ENCODE peak calls at places on chromosome 18, in ten cellular contexts. One of them, this sample, is unnamed.

GRCh38 chr18:78496095-78496494 is 483.5 kb upstream of the SALL3 start:
- DNase-seq in aorta: peak
- DNase-seq in OCI-LY7: no peak
- DNase-seq in mesendoderm: no peak
- DNase-seq in A549: no peak
- DNase-seq in breast epithelium: no peak
- DNase-seq in right lobe of liver: no peak
- DNase-seq in ascending aorta: no peak
- DNase-seq in Panc1: no peak
- DNase-seq in CD8-positive, alpha-beta T cell: no peak
- DNase-seq in this sample: no peak

GRCh38 chr18:36262971-36263370 is 34.5 kb upstream of the FHOD3 start:
- DNase-seq in aorta: no peak
- DNase-seq in OCI-LY7: no peak
- DNase-seq in mesendoderm: no peak
- DNase-seq in A549: no peak
- DNase-seq in breast epithelium: no peak
- DNase-seq in right lobe of liver: no peak
- DNase-seq in ascending aorta: no peak
- DNase-seq in Panc1: no peak
- DNase-seq in CD8-positive, alpha-beta T cell: no peak
- DNase-seq in this sample: no peak

GRCh38 chr18:58044370-58045264 is 591 bp downstream of the NEDD4L start:
- DNase-seq in aorta: peak
- DNase-seq in OCI-LY7: peak
- DNase-seq in mesendoderm: peak
- DNase-seq in A549: peak
- DNase-seq in breast epithelium: peak
- DNase-seq in right lobe of liver: peak
- DNase-seq in ascending aorta: peak
- DNase-seq in Panc1: no peak
- DNase-seq in CD8-positive, alpha-beta T cell: peak
- DNase-seq in this sample: peak

GRCh38 chr18:12883003-12883683 is 894 bp downstream of the PTPN2 start:
- DNase-seq in aorta: no peak
- DNase-seq in OCI-LY7: no peak
- DNase-seq in mesendoderm: peak
- DNase-seq in A549: no peak
- DNase-seq in breast epithelium: no peak
- DNase-seq in right lobe of liver: no peak
- DNase-seq in ascending aorta: no peak
- DNase-seq in Panc1: no peak
- DNase-seq in CD8-positive, alpha-beta T cell: no peak
- DNase-seq in this sample: no peak

GRCh38 chr18:73780218-73780617 is 367.4 kb downstream of the FBXO15 start:
- DNase-seq in aorta: no peak
- DNase-seq in OCI-LY7: no peak
- DNase-seq in mesendoderm: peak
- DNase-seq in A549: no peak
- DNase-seq in breast epithelium: no peak
- DNase-seq in right lobe of liver: no peak
- DNase-seq in ascending aorta: no peak
- DNase-seq in Panc1: no peak
- DNase-seq in CD8-positive, alpha-beta T cell: no peak
- DNase-seq in this sample: no peak

GRCh38 chr18:23071285-23071684 is 64.0 kb upstream of the CABLES1 start:
- DNase-seq in aorta: peak
- DNase-seq in OCI-LY7: peak
- DNase-seq in mesendoderm: no peak
- DNase-seq in A549: no peak
- DNase-seq in breast epithelium: peak
- DNase-seq in right lobe of liver: peak
- DNase-seq in ascending aorta: peak
- DNase-seq in Panc1: no peak
- DNase-seq in CD8-positive, alpha-beta T cell: peak
- DNase-seq in this sample: peak

GRCh38 chr18:78245451-78245850 is 734.2 kb upstream of the SALL3 start:
- DNase-seq in aorta: no peak
- DNase-seq in OCI-LY7: no peak
- DNase-seq in mesendoderm: no peak
- DNase-seq in A549: no peak
- DNase-seq in breast epithelium: no peak
- DNase-seq in right lobe of liver: no peak
- DNase-seq in ascending aorta: no peak
- DNase-seq in Panc1: no peak
- DNase-seq in CD8-positive, alpha-beta T cell: no peak
- DNase-seq in this sample: no peak

GRCh38 chr18:811192-812122 is 585 bp downstream of the YES1 start:
- DNase-seq in aorta: peak
- DNase-seq in OCI-LY7: no peak
- DNase-seq in mesendoderm: peak
- DNase-seq in A549: peak
- DNase-seq in breast epithelium: no peak
- DNase-seq in right lobe of liver: peak
- DNase-seq in ascending aorta: no peak
- DNase-seq in Panc1: no peak
- DNase-seq in CD8-positive, alpha-beta T cell: no peak
- DNase-seq in this sample: peak

GRCh38 chr18:48200631-48201336 is 208.4 kb downstream of the ZBTB7C start:
- DNase-seq in aorta: no peak
- DNase-seq in OCI-LY7: no peak
- DNase-seq in mesendoderm: no peak
- DNase-seq in A549: no peak
- DNase-seq in breast epithelium: peak
- DNase-seq in right lobe of liver: no peak
- DNase-seq in ascending aorta: no peak
- DNase-seq in Panc1: no peak
- DNase-seq in CD8-positive, alpha-beta T cell: no peak
- DNase-seq in this sample: no peak

GRCh38 chr18:58934356-58934755 is 69.7 kb downstream of the ZNF532 start:
- DNase-seq in aorta: no peak
- DNase-seq in OCI-LY7: no peak
- DNase-seq in mesendoderm: no peak
- DNase-seq in A549: no peak
- DNase-seq in breast epithelium: no peak
- DNase-seq in right lobe of liver: no peak
- DNase-seq in ascending aorta: no peak
- DNase-seq in Panc1: no peak
- DNase-seq in CD8-positive, alpha-beta T cell: no peak
- DNase-seq in this sample: no peak

GRCh38 chr18:48666613-48667012 is 127.8 kb downstream of the CTIF start:
- DNase-seq in aorta: no peak
- DNase-seq in OCI-LY7: no peak
- DNase-seq in mesendoderm: no peak
- DNase-seq in A549: no peak
- DNase-seq in breast epithelium: no peak
- DNase-seq in right lobe of liver: no peak
- DNase-seq in ascending aorta: no peak
- DNase-seq in Panc1: no peak
- DNase-seq in CD8-positive, alpha-beta T cell: no peak
- DNase-seq in this sample: no peak

GRCh38 chr18:10588975-10589374 is 63.1 kb downstream of the NAPG start:
- DNase-seq in aorta: no peak
- DNase-seq in OCI-LY7: no peak
- DNase-seq in mesendoderm: no peak
- DNase-seq in A549: no peak
- DNase-seq in breast epithelium: no peak
- DNase-seq in right lobe of liver: no peak
- DNase-seq in ascending aorta: no peak
- DNase-seq in Panc1: no peak
- DNase-seq in CD8-positive, alpha-beta T cell: no peak
- DNase-seq in this sample: no peak

GRCh38 chr18:73752546-73752945 is 395.1 kb downstream of the FBXO15 start:
- DNase-seq in aorta: no peak
- DNase-seq in OCI-LY7: no peak
- DNase-seq in mesendoderm: no peak
- DNase-seq in A549: no peak
- DNase-seq in breast epithelium: no peak
- DNase-seq in right lobe of liver: no peak
- DNase-seq in ascending aorta: no peak
- DNase-seq in Panc1: no peak
- DNase-seq in CD8-positive, alpha-beta T cell: no peak
- DNase-seq in this sample: no peak

GRCh38 chr18:69968073-69968472 is 20.4 kb upstream of the CD226 start:
- DNase-seq in aorta: no peak
- DNase-seq in OCI-LY7: no peak
- DNase-seq in mesendoderm: peak
- DNase-seq in A549: no peak
- DNase-seq in breast epithelium: no peak
- DNase-seq in right lobe of liver: no peak
- DNase-seq in ascending aorta: no peak
- DNase-seq in Panc1: no peak
- DNase-seq in CD8-positive, alpha-beta T cell: no peak
- DNase-seq in this sample: no peak

GRCh38 chr18:77087391-77088141 is 45.0 kb downstream of the MBP start:
- DNase-seq in aorta: peak
- DNase-seq in OCI-LY7: no peak
- DNase-seq in mesendoderm: peak
- DNase-seq in A549: no peak
- DNase-seq in breast epithelium: no peak
- DNase-seq in right lobe of liver: no peak
- DNase-seq in ascending aorta: peak
- DNase-seq in Panc1: no peak
- DNase-seq in CD8-positive, alpha-beta T cell: no peak
- DNase-seq in this sample: peak

GRCh38 chr18:33444699-33445098 is 4.2 kb upstream of the CCDC178 start:
- DNase-seq in aorta: no peak
- DNase-seq in OCI-LY7: no peak
- DNase-seq in mesendoderm: no peak
- DNase-seq in A549: no peak
- DNase-seq in breast epithelium: no peak
- DNase-seq in right lobe of liver: no peak
- DNase-seq in ascending aorta: no peak
- DNase-seq in Panc1: no peak
- DNase-seq in CD8-positive, alpha-beta T cell: no peak
- DNase-seq in this sample: no peak

GRCh38 chr18:33440011-33440383 is 524 bp downstream of the CCDC178 start:
- DNase-seq in aorta: peak
- DNase-seq in OCI-LY7: peak
- DNase-seq in mesendoderm: peak
- DNase-seq in A549: peak
- DNase-seq in breast epithelium: no peak
- DNase-seq in right lobe of liver: peak
- DNase-seq in ascending aorta: no peak
- DNase-seq in Panc1: no peak
- DNase-seq in CD8-positive, alpha-beta T cell: no peak
- DNase-seq in this sample: no peak

GRCh38 chr18:33440384-33441043 is at the start of gene CCDC178:
- DNase-seq in aorta: no peak
- DNase-seq in OCI-LY7: no peak
- DNase-seq in mesendoderm: peak
- DNase-seq in A549: peak
- DNase-seq in breast epithelium: no peak
- DNase-seq in right lobe of liver: no peak
- DNase-seq in ascending aorta: no peak
- DNase-seq in Panc1: no peak
- DNase-seq in CD8-positive, alpha-beta T cell: no peak
- DNase-seq in this sample: peak
- H3K27ac ChIP-seq in aorta: no peak
- H3K27ac ChIP-seq in OCI-LY7: no peak
- H3K27ac ChIP-seq in mesendoderm: no peak
- H3K27ac ChIP-seq in A549: no peak
- H3K27ac ChIP-seq in breast epithelium: peak
- H3K27ac ChIP-seq in right lobe of liver: no peak
- H3K27ac ChIP-seq in ascending aorta: no peak
- H3K27ac ChIP-seq in Panc1: no peak
- H3K27ac ChIP-seq in CD8-positive, alpha-beta T cell: no peak
- H3K27ac ChIP-seq in this sample: peak

DNA sequence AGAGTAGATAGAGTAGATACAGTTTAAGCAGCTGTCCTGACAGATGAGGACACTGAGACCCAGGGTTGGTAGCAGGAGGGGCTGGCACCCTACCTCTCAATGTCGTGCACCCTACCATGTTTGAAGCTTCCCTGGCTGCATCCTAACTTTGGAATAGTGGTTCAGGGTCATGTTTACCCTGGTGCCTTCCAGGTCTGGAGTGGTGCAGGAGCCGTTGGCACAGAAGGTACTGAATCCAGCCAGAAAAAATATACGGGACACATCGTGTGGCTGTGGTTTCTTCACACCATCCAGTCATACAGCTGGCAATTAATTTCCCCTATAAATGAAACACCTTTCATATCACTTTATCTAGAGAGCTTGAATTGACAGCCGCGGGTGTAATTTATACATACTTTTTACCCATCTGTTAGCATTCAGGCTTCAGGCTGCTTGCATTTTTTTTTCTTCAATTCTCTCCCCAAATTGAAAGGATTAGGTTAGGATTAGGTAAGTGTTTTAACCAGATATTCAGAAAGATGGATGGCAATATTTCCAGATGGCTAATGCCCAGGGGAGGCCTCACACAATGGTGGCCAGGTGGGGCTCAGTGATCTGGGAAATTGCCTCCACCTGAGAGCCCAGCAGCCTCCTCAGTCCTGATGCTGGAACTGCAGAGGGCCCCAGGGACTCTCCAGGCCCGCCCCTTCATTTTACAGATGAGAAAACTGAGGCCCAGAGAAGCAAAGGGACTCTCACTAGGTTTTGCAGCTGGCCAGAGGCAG is 127.0 kb downstream of the CELF4 start:
- DNase-seq in aorta: no peak
- DNase-seq in OCI-LY7: no peak
- DNase-seq in mesendoderm: no peak
- DNase-seq in A549: no peak
- DNase-seq in breast epithelium: no peak
- DNase-seq in right lobe of liver: no peak
- DNase-seq in ascending aorta: no peak
- DNase-seq in Panc1: no peak
- DNase-seq in CD8-positive, alpha-beta T cell: no peak
- DNase-seq in this sample: no peak
- H3K4me3 ChIP-seq in aorta: no peak
- H3K4me3 ChIP-seq in OCI-LY7: no peak
- H3K4me3 ChIP-seq in mesendoderm: no peak
- H3K4me3 ChIP-seq in A549: no peak
- H3K4me3 ChIP-seq in breast epithelium: no peak
- H3K4me3 ChIP-seq in right lobe of liver: no peak
- H3K4me3 ChIP-seq in ascending aorta: no peak
- H3K4me3 ChIP-seq in Panc1: no peak
- H3K4me3 ChIP-seq in CD8-positive, alpha-beta T cell: no peak
- H3K4me3 ChIP-seq in this sample: no peak

GRCh38 chr18:35143615-35144596 is 96.9 kb upstream of the ZNF397 start:
- DNase-seq in aorta: peak
- DNase-seq in OCI-LY7: peak
- DNase-seq in mesendoderm: peak
- DNase-seq in A549: peak
- DNase-seq in breast epithelium: no peak
- DNase-seq in right lobe of liver: no peak
- DNase-seq in ascending aorta: no peak
- DNase-seq in Panc1: peak
- DNase-seq in CD8-positive, alpha-beta T cell: no peak
- DNase-seq in this sample: no peak
- H3K27ac ChIP-seq in aorta: no peak
- H3K27ac ChIP-seq in OCI-LY7: no peak
- H3K27ac ChIP-seq in mesendoderm: no peak
- H3K27ac ChIP-seq in A549: no peak
- H3K27ac ChIP-seq in breast epithelium: no peak
- H3K27ac ChIP-seq in right lobe of liver: no peak
- H3K27ac ChIP-seq in ascending aorta: no peak
- H3K27ac ChIP-seq in Panc1: no peak
- H3K27ac ChIP-seq in CD8-positive, alpha-beta T cell: no peak
- H3K27ac ChIP-seq in this sample: no peak

GRCh38 chr18:56139372-56139771 is 499.0 kb downstream of the TXNL1 start:
- DNase-seq in aorta: no peak
- DNase-seq in OCI-LY7: no peak
- DNase-seq in mesendoderm: no peak
- DNase-seq in A549: no peak
- DNase-seq in breast epithelium: no peak
- DNase-seq in right lobe of liver: no peak
- DNase-seq in ascending aorta: no peak
- DNase-seq in Panc1: no peak
- DNase-seq in CD8-positive, alpha-beta T cell: no peak
- DNase-seq in this sample: peak
- H3K4me3 ChIP-seq in aorta: no peak
- H3K4me3 ChIP-seq in OCI-LY7: no peak
- H3K4me3 ChIP-seq in mesendoderm: no peak
- H3K4me3 ChIP-seq in A549: no peak
- H3K4me3 ChIP-seq in breast epithelium: no peak
- H3K4me3 ChIP-seq in right lobe of liver: no peak
- H3K4me3 ChIP-seq in ascending aorta: no peak
- H3K4me3 ChIP-seq in Panc1: no peak
- H3K4me3 ChIP-seq in CD8-positive, alpha-beta T cell: no peak
- H3K4me3 ChIP-seq in this sample: no peak

This sample was measured in kidney.